ENCODE peak calls at places on chromosomes 1 and 21, in four cellular contexts. J, W, Y and A are unnamed samples. For H3K36me3, the result is how much of the 10 kb centered on the place peaks cover.

GRCh38 chr21:44076316-44076715 is 30.9 kb upstream of the PWP2 start:
- DNase-seq in Y (no peak), J (no peak), W (no peak), A (no peak)

GRCh38 chr1:6688001-6688400 is 13.6 kb downstream of the DNAJC11 start:
- DNase-seq in J (no peak), Y (no peak), W (peak), A (no peak)

GRCh38 chr1:218090459-218090858 is 194.6 kb upstream of the RRP15 start:
- DNase-seq in W (no peak), Y (no peak), J (no peak), A (no peak)

GRCh38 chr1:18480315-18481189 is at the start of gene KLHDC7A:
- DNase-seq in W (no peak), J (peak), Y (no peak), A (peak)

GRCh38 chr1:219927956-219928790 is at the start of gene SLC30A10:
- DNase-seq in W (peak), Y (peak), J (no peak), A (no peak)

GRCh38 chr1:66436378-66437135 is 97.4 kb upstream of the SGIP1 start:
- DNase-seq in J (no peak), W (peak), Y (no peak), A (no peak)

GRCh38 chr1:62590255-62590969 is 6.9 kb upstream of the ANGPTL3 start:
- DNase-seq in J (no peak), W (no peak), Y (no peak), A (no peak)

GRCh38 chr1:58718435-58718834 is 18.6 kb upstream of the MYSM1 start:
- DNase-seq in W (peak), Y (peak), J (no peak), A (no peak)

GRCh38 chr1:7659514-7659913 is 111.6 kb upstream of the VAMP3 start:
- DNase-seq in J (no peak), Y (no peak), W (no peak), A (no peak)

GRCh38 chr1:6911229-6911941 is 126.1 kb downstream of the CAMTA1 start:
- DNase-seq in Y (no peak), W (no peak), J (no peak), A (no peak)

GRCh38 chr21:46099476-46099875 is 1.6 kb downstream of the COL6A2 start:
- DNase-seq in W (peak), Y (peak), J (peak), A (peak)

GRCh38 chr1:9440763-9441194 is 98.5 kb upstream of the SLC25A33 start:
- DNase-seq in Y (peak), J (peak), W (no peak), A (no peak)

GRCh38 chr1:228236744-228237143 is 28.9 kb downstream of the OBSCN start:
- DNase-seq in Y (peak), J (no peak), W (peak), A (no peak)

GRCh38 chr1:176391621-176392020 is 71.4 kb upstream of the PAPPA2 start:
- DNase-seq in Y (no peak), W (no peak), J (no peak), A (no peak)

GRCh38 chr1:174352883-174353608 is 94.7 kb upstream of the GPR52 start:
- DNase-seq in W (no peak), Y (no peak), J (no peak), A (no peak)

GRCh38 chr1:25026757-25027450 is 96.8 kb upstream of the RUNX3 start:
- DNase-seq in Y (no peak), W (no peak), J (no peak), A (no peak)

GRCh38 chr1:111476761-111477309 is 3.1 kb downstream of the C1orf162 start:
- DNase-seq in Y (no peak), J (no peak), W (no peak), A (no peak)

GRCh38 chr1:232192781-232193450 is 437.0 kb downstream of the SIPA1L2 start:
- DNase-seq in J (no peak), Y (no peak), W (peak), A (no peak)

GRCh38 chr1:39829791-39830533 is 41.3 kb upstream of the BMP8B start:
- DNase-seq in Y (no peak), J (no peak), W (peak), A (no peak)

GRCh38 chr1:82485591-82486369 is 685.0 kb downstream of the ADGRL2 start:
- DNase-seq in W (peak), J (no peak), Y (peak), A (no peak)

GRCh38 chr21:43975469-43976098 is 36.5 kb upstream of the TRAPPC10 start:
- DNase-seq in Y (peak), J (peak), W (peak), A (peak)

GRCh38 chr1:215539803-215540575 is 27.1 kb upstream of the KCTD3 start:
- DNase-seq in Y (no peak), J (no peak), W (peak), A (no peak)

GRCh38 chr1:1001057-1001630 is 1.2 kb upstream of the HES4 start:
- DNase-seq in Y (peak), W (no peak), J (no peak), A (no peak)

GRCh38 chr1:91876040-91876470 is 9.9 kb downstream of the TGFBR3 start:
- DNase-seq in Y (no peak), W (no peak), J (no peak), A (no peak)

GRCh38 chr1:241208910-241209414 is 148.0 kb downstream of the RGS7 start:
- DNase-seq in Y (no peak), J (no peak), W (no peak), A (no peak)

GRCh38 chr1:67889940-67890567 is 56.8 kb upstream of the GNG12 start:
- DNase-seq in W (peak), Y (peak), J (no peak), A (peak)

GRCh38 chr21:46294647-46295176 is 8.6 kb downstream of the YBEY start:
- DNase-seq in J (no peak), Y (peak), W (peak), A (no peak)

GRCh38 chr1:61056674-61057439 is 25.5 kb upstream of the NFIA start:
- DNase-seq in Y (peak), W (peak), J (peak), A (peak)

GRCh38 chr1:157585984-157586383 is 11.9 kb downstream of the FCRL4 start:
- DNase-seq in J (no peak), W (no peak), Y (no peak), A (no peak)

GRCh38 chr1:62977321-62977720 is 193.4 kb downstream of the ATG4C start:
- DNase-seq in Y (no peak), W (no peak), J (no peak), A (no peak)

GRCh38 chr1:205668951-205669340 is 11.4 kb downstream of the SLC45A3 start:
- DNase-seq in J (no peak), Y (no peak), W (no peak), A (no peak)

GRCh38 chr1:150557065-150557600 is 7.9 kb downstream of the ADAMTSL4 start:
- DNase-seq in W (no peak), Y (no peak), J (no peak), A (no peak)

GRCh38 chr1:207919523-207920210 is 8.7 kb upstream of the CD34 start:
- DNase-seq in Y (no peak), W (peak), J (no peak), A (no peak)

GRCh38 chr1:26047278-26047874 is 1.5 kb upstream of the SLC30A2 start:
- DNase-seq in W (no peak), J (no peak), Y (no peak), A (no peak)

GRCh38 chr1:48873944-48874343 is 97.3 kb upstream of the BEND5 start:
- DNase-seq in J (no peak), W (no peak), Y (no peak), A (no peak)

GRCh38 chr1:29708818-29709710 is 472.7 kb downstream of the PTPRU start:
- DNase-seq in Y (no peak), W (peak), J (no peak), A (no peak)

GRCh38 chr1:29707796-29708195 is 471.5 kb downstream of the PTPRU start:
- DNase-seq in J (no peak), Y (no peak), W (no peak), A (no peak)

GRCh38 chr1:29708381-29708780 is 472.1 kb downstream of the PTPRU start:
- DNase-seq in J (no peak), Y (no peak), W (no peak), A (no peak)

GRCh38 chr1:29704430-29704829 is 468.1 kb downstream of the PTPRU start:
- DNase-seq in Y (no peak), J (no peak), W (no peak), A (no peak)

DNA sequence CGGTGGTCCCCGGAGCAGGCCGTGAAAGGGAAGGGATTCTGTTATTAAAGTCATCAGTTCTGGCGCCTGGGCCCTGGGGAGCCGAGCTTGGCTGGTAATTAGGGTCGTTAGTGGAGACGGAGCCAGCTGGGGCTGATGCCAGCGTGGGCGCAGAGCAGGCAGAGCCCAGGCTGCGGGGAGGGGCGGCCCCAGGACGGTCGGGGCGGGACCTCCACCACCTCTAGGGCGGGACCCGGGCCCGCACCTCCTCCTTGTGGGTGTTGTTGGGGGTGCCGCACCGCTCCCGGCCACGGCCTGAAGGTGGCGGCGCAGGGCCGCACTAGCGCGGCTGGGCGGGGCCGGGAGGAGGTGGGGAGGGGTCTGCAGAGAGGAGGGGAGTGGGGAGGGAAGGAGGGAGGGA is 470.6 kb downstream of the PTPRU start:
- DNase-seq in Y (no peak), J (no peak), W (peak), A (no peak)
- H3K4me3 ChIP-seq in Y (no peak), J (no peak), W (no peak), A (no peak)

GRCh38 chr1:178581351-178581951 is 68.5 kb downstream of the TEX35 start:
- DNase-seq in Y (no peak), J (no peak), W (no peak), A (no peak)
- TF ChIP-seq CTCF in Y (no peak), J (no peak), W (no peak), A (no peak)

DNA sequence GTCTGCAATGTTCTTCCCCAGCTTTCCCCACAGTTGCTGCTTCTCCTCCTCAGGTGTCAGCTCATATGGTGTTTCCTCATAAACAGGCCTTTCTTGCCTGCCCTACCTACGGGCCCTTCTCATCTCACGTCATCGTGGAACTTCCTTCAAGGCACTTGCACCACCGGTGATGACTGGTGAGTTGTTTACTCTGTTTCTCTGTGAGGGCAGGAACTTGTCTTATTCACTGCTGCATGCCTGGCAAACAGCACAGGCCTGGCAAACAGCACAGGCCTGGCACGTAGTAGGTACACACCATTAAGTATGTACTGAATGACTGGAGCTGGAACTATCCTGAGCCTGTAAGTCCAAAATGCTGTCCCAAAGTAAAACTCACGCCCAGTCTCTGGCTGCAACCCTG is 25.8 kb downstream of the STK40 start:
- DNase-seq in W (no peak), Y (no peak), J (no peak), A (peak)
- H3K36me3 ChIP-seq in W (under half), Y (under half), J (half or more), A (under half)

GRCh38 chr1:203395746-203396145 is 44.8 kb upstream of the FMOD start:
- DNase-seq in Y (no peak), J (no peak), W (no peak), A (no peak)
- H3K4me3 ChIP-seq in Y (no peak), J (peak), W (no peak), A (no peak)